ENCODE peak calls at places on chromosomes 7 and 10, in four cellular contexts. R is PC-3, M is gastrocnemius medialis, Z is Panc1. O is an unnamed sample.

GRCh38 chr10:114100848-114101741 is 57.4 kb downstream of the ADRB1 start:
- ATAC-seq in R (peak), M (no peak), Z (peak), O (peak)

GRCh38 chr10:84298077-84298476 is 30.3 kb upstream of the CCSER2 start:
- ATAC-seq in R (no peak), Z (no peak), M (no peak), O (no peak)

GRCh38 chr7:104984591-104985258 is 29.3 kb upstream of the KMT2E start:
- ATAC-seq in R (no peak), Z (no peak), M (no peak), O (no peak)

GRCh38 chr10:48333856-48334255 is 27.4 kb downstream of the MAPK8 start:
- ATAC-seq in Z (peak), R (no peak), M (no peak), O (peak)

GRCh38 chr7:157375410-157375809 is 38.6 kb downstream of the DNAJB6 start:
- ATAC-seq in M (peak), Z (no peak), R (no peak), O (no peak)

GRCh38 chr10:75743231-75743864 is 311.9 kb downstream of the LRMDA start:
- ATAC-seq in R (no peak), Z (no peak), M (no peak), O (no peak)

GRCh38 chr7:132102426-132102825 is 473.8 kb downstream of the PLXNA4 start:
- ATAC-seq in R (no peak), M (no peak), Z (no peak), O (no peak)

GRCh38 chr10:110522365-110522988 is 24.8 kb downstream of the DUSP5 start:
- ATAC-seq in R (no peak), M (no peak), Z (peak), O (no peak)

GRCh38 chr10:26455567-26456315 is 17.6 kb downstream of the APBB1IP start:
- ATAC-seq in M (no peak), R (no peak), Z (no peak), O (no peak)

GRCh38 chr7:218316-218715 is 25.9 kb downstream of the FAM20C start:
- ATAC-seq in Z (no peak), R (no peak), M (no peak), O (no peak)

GRCh38 chr7:17903337-17903736 is 37.0 kb downstream of the SNX13 start:
- ATAC-seq in M (no peak), Z (no peak), R (no peak), O (no peak)

GRCh38 chr7:6016653-6016966 is 7.5 kb downstream of the AIMP2 start:
- ATAC-seq in M (peak), R (no peak), Z (no peak), O (no peak)

GRCh38 chr7:132777419-132777818 is 201.1 kb upstream of the PLXNA4 start:
- ATAC-seq in Z (no peak), M (no peak), R (no peak), O (no peak)

GRCh38 chr7:23157679-23158078 is 24.2 kb upstream of the NUP42 start:
- ATAC-seq in M (no peak), Z (no peak), R (no peak), O (no peak)

GRCh38 chr10:29420744-29421143 is 131.9 kb downstream of the LYZL1 start:
- ATAC-seq in M (peak), R (no peak), Z (no peak), O (no peak)

GRCh38 chr10:112080284-112080683 is 103.3 kb downstream of the GPAM start:
- ATAC-seq in Z (no peak), M (no peak), R (no peak), O (no peak)

GRCh38 chr10:69503896-69504265 is 52.6 kb downstream of the TSPAN15 start:
- ATAC-seq in Z (no peak), M (no peak), R (no peak), O (no peak)

GRCh38 chr7:69598487-69599148 is 343 bp downstream of the AUTS2 start:
- ATAC-seq in Z (peak), R (peak), M (peak), O (no peak)

GRCh38 chr10:5776881-5777197 is 36.4 kb downstream of the GDI2 start:
- ATAC-seq in M (peak), Z (no peak), R (peak), O (no peak)

GRCh38 chr7:5462216-5462615 is 38.6 kb upstream of the TNRC18 start:
- ATAC-seq in Z (no peak), M (no peak), R (no peak), O (no peak)

GRCh38 chr7:128849804-128850490 is 12.7 kb upstream of the ATP6V1F start:
- ATAC-seq in Z (no peak), M (no peak), R (no peak), O (no peak)

GRCh38 chr7:5294169-5294987 is 11.6 kb downstream of the SLC29A4 start:
- ATAC-seq in R (no peak), Z (no peak), M (no peak), O (no peak)

GRCh38 chr7:15086882-15087281 is 184.3 kb upstream of the DGKB start:
- ATAC-seq in Z (no peak), R (peak), M (no peak), O (no peak)